ENCODE peak calls at places on chromosomes 5 and 9, in eight cellular contexts. E, Y, U, P, T, X, J and V are unnamed samples.

GRCh38 chr5:5581080-5581479 is 158.6 kb downstream of the ICE1 start:
- DNase-seq in E (no peak), Y (no peak), U (no peak), P (no peak), T (no peak), X (no peak), J (no peak), V (no peak)

GRCh38 chr5:169416583-169417196 is 115.8 kb upstream of the SLIT3 start:
- DNase-seq in E (no peak), Y (peak; percentile 93), U (peak; percentile 83), P (no peak), T (peak; percentile 67), X (no peak), J (peak; percentile 32), V (no peak)

GRCh38 chr5:9544056-9544455 is 1.8 kb downstream of the SEMA5A start:
- DNase-seq in E (no peak), Y (no peak), U (no peak), P (no peak), T (no peak), X (no peak), J (no peak), V (no peak)

GRCh38 chr9:111572945-111573604 is 26.4 kb downstream of the PTGR1 start:
- DNase-seq in E (no peak), Y (peak; percentile 97), U (no peak), P (no peak), T (no peak), X (no peak), J (no peak), V (no peak)

GRCh38 chr9:20187318-20187717 is 398.5 kb upstream of the SLC24A2 start:
- DNase-seq in E (no peak), Y (no peak), U (no peak), P (no peak), T (no peak), X (no peak), J (no peak), V (no peak)

GRCh38 chr9:99162759-99163364 is 57.9 kb downstream of the TGFBR1 start:
- DNase-seq in E (peak; percentile 24), Y (peak; percentile 67), U (no peak), P (no peak), T (no peak), X (no peak), J (no peak), V (no peak)

GRCh38 chr5:171420429-171421231 is 1.2 kb downstream of the FGF18 start:
- DNase-seq in E (no peak), Y (peak; percentile 92), U (peak; percentile 95), P (no peak), T (peak; percentile 87), X (peak; percentile 27), J (peak; percentile 79), V (no peak)

GRCh38 chr5:169548315-169548714 is 35.3 kb upstream of the SPDL1 start:
- DNase-seq in E (no peak), Y (peak; percentile 77), U (no peak), P (no peak), T (no peak), X (no peak), J (no peak), V (no peak)

GRCh38 chr9:138045541-138046490 is 168.2 kb downstream of the CACNA1B start:
- DNase-seq in E (no peak), Y (no peak), U (no peak), P (no peak), T (no peak), X (no peak), J (no peak), V (no peak)

GRCh38 chr5:172245046-172245445 is 38.5 kb downstream of the UBTD2 start:
- DNase-seq in E (no peak), Y (no peak), U (no peak), P (no peak), T (no peak), X (no peak), J (no peak), V (no peak)

GRCh38 chr5:10591159-10591558 is 27.3 kb downstream of the ANKRD33B start:
- DNase-seq in E (no peak), Y (no peak), U (no peak), P (no peak), T (no peak), X (no peak), J (no peak), V (no peak)

GRCh38 chr9:36317766-36318165 is 59.5 kb upstream of the GNE start:
- DNase-seq in E (no peak), Y (no peak), U (peak; percentile 49), P (no peak), T (no peak), X (no peak), J (no peak), V (no peak)

GRCh38 chr5:3352711-3353110 is 242.9 kb upstream of the IRX1 start:
- DNase-seq in E (no peak), Y (no peak), U (no peak), P (no peak), T (no peak), X (no peak), J (no peak), V (no peak)

GRCh38 chr9:131697097-131697496 is 42.8 kb downstream of the RAPGEF1 start:
- DNase-seq in E (no peak), Y (peak; percentile 46), U (no peak), P (no peak), T (peak; percentile 43), X (no peak), J (no peak), V (no peak)

GRCh38 chr9:22969350-22969979 is 522.8 kb downstream of the DMRTA1 start:
- DNase-seq in E (no peak), Y (no peak), U (no peak), P (no peak), T (no peak), X (no peak), J (no peak), V (no peak)

GRCh38 chr9:125758986-125759811 is 12.0 kb downstream of the PBX3 start:
- DNase-seq in E (no peak), Y (peak; percentile 32), U (peak; percentile 33), P (no peak), T (peak; percentile 40), X (no peak), J (no peak), V (no peak)

GRCh38 chr5:147857302-147858129 is 21.0 kb upstream of the SCGB3A2 start:
- DNase-seq in E (peak; percentile 2), Y (peak; percentile 71), U (peak; percentile 32), P (peak; percentile 76), T (peak; percentile 73), X (no peak), J (peak; percentile 93), V (no peak)

DNA sequence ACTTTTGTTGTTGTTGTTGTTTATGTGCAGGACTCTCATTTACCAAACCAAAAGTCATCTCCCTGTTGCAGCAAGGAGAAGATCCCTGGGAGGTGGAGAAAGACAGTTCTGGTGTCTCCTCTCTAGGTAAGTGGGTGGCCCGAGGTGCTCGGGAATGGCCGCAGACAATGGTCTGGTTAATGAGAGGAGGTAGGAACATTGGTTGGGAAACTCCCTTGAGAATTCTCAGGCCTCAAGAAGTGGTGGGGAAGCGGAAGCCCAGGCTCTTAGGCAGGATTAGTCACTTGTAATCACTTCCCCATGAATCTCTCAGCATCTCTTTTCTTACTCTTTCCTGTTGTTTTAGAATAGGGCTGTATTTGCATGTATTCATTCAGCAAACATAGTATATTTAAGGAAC is 7.2 kb downstream of the ZNF354B start:
- DNase-seq in E (no peak), Y (peak; percentile 4), U (no peak), P (no peak), T (no peak), X (no peak), J (no peak), V (no peak)
- H3K9me3 ChIP-seq in E (no peaks in the 10 kb centered on the region), Y (no peaks in the 10 kb centered on the region), U (peaks cover 7% of the 10 kb centered on the region), P (peaks cover 4% of the 10 kb centered on the region), T (peaks cover 4% of the 10 kb centered on the region), X (peaks cover 4% of the 10 kb centered on the region), J (peaks cover 13% of the 10 kb centered on the region), V (no peaks in the 10 kb centered on the region)

GRCh38 chr9:135268981-135269380 is 181.5 kb downstream of the OLFM1 start:
- DNase-seq in E (no peak), Y (no peak), U (no peak), P (no peak), T (no peak), X (no peak), J (no peak), V (no peak)

GRCh38 chr9:135262248-135262647 is 174.8 kb downstream of the OLFM1 start:
- DNase-seq in E (no peak), Y (no peak), U (no peak), P (no peak), T (no peak), X (no peak), J (no peak), V (no peak)

GRCh38 chr9:135269912-135270630 is 182.6 kb downstream of the OLFM1 start:
- DNase-seq in E (no peak), Y (no peak), U (no peak), P (no peak), T (no peak), X (no peak), J (no peak), V (no peak)

GRCh38 chr9:135265931-135266330 is 178.5 kb downstream of the OLFM1 start:
- DNase-seq in E (no peak), Y (no peak), U (no peak), P (no peak), T (no peak), X (no peak), J (no peak), V (no peak)

DNA sequence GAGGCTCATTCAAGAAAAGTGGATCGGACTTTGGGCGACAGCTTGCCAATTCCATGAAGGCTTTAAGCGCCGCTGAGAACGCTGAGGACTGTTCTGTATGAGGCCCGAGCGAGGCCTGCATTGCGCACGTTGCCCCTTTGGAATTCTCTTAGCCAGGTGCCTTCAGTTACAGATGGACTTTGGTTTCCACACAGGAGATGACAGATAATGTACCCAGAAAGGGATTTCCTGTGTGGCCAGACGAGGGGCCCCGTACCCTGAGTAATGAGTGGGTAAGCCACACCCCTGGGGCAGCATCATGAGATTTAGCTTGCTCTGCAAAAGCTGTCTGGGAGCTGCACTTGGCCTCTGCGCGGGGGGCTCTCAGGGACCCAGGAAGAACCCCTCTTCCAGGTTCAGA is 179.9 kb downstream of the OLFM1 start:
- DNase-seq in E (no peak), Y (no peak), U (no peak), P (no peak), T (no peak), X (no peak), J (no peak), V (no peak)
- H3K9me3 ChIP-seq in E (no peaks in the 10 kb centered on the region), Y (no peaks in the 10 kb centered on the region), U (no peaks in the 10 kb centered on the region), P (peaks cover 1% of the 10 kb centered on the region), T (no peaks in the 10 kb centered on the region), X (no peaks in the 10 kb centered on the region), J (no peaks in the 10 kb centered on the region), V (no peaks in the 10 kb centered on the region)

GRCh38 chr9:112997236-112997941 is 14.6 kb downstream of the ZNF883 start:
- DNase-seq in E (no peak), Y (no peak), U (no peak), P (no peak), T (no peak), X (no peak), J (no peak), V (no peak)
- H3K9me3 ChIP-seq in E (no peaks in the 10 kb centered on the region), Y (peaks cover 8% of the 10 kb centered on the region), U (peaks cover 97% of the 10 kb centered on the region), P (peaks cover 42% of the 10 kb centered on the region), T (peaks cover 53% of the 10 kb centered on the region), X (peaks cover 55% of the 10 kb centered on the region), J (peaks cover 58% of the 10 kb centered on the region), V (peaks cover 15% of the 10 kb centered on the region)

DNA sequence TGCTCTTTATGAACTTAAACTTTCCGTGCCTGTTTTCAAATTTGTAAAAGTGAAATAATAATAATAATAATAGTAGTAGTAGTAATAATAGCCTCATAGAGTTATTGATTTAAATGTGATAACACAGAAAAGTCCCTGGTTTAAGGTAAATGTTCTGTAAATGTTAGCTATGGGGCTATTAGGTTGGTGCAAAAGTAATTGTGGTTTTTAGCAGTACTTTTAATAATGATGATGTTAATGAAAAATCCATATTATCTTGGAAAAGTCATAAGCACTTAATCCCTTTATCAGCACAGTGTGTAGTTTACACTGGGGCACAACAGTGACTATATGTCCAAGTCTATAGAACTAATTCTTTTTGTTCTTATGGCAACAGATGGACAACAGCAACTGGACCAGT is at the start of gene OR1Q1:
- DNase-seq in E (no peak), Y (no peak), U (no peak), P (no peak), T (no peak), X (no peak), J (no peak), V (no peak)
- H3K9me3 ChIP-seq in E (no peaks in the 10 kb centered on the region), Y (no peaks in the 10 kb centered on the region), U (no peaks in the 10 kb centered on the region), P (peaks cover 18% of the 10 kb centered on the region), T (no peaks in the 10 kb centered on the region), X (no peaks in the 10 kb centered on the region), J (no peaks in the 10 kb centered on the region), V (no peaks in the 10 kb centered on the region)